ENCODE peak calls at places on chromosome 11, in nine cellular contexts. E, O, U, Z, S, N, V, T and Y are unnamed samples.

GRCh38 chr11:34027516-34028406 is 23.8 kb upstream of the CAPRIN1 start:
- DNase-seq in E (no peak), O (no peak), U (no peak), Z (no peak), S (no peak), N (no peak), V (no peak), T (no peak), Y (no peak)

GRCh38 chr11:6404341-6405038 is 14.2 kb downstream of the SMPD1 start:
- DNase-seq in E (no peak), O (no peak), U (no peak), Z (peak; percentile 59), S (no peak), N (no peak), V (no peak), T (no peak), Y (peak; percentile 25)

GRCh38 chr11:116605543-116605942 is 167.2 kb downstream of the BUD13 start:
- DNase-seq in E (peak; percentile 20), O (peak; percentile 92), U (no peak), Z (peak; percentile 33), S (no peak), N (peak; percentile 96), V (peak; percentile 73), T (peak; percentile 10), Y (peak; percentile 6)

GRCh38 chr11:47856186-47856585 is 8.0 kb upstream of the NUP160 start:
- DNase-seq in E (no peak), O (no peak), U (no peak), Z (no peak), S (no peak), N (no peak), V (no peak), T (no peak), Y (no peak)

GRCh38 chr11:3109921-3110706 is 52.9 kb upstream of the CARS1 start:
- DNase-seq in E (peak; percentile 78), O (peak; percentile 82), U (peak; percentile 77), Z (peak; percentile 60), S (no peak), N (peak; percentile 86), V (peak; percentile 56), T (no peak), Y (peak; percentile 46)

GRCh38 chr11:16856022-16856471 is 117.6 kb downstream of the C11orf58 start:
- DNase-seq in E (no peak), O (no peak), U (no peak), Z (no peak), S (no peak), N (no peak), V (no peak), T (no peak), Y (no peak)

GRCh38 chr11:35549787-35550186 is 24.4 kb upstream of the PAMR1 start:
- DNase-seq in E (no peak), O (peak; percentile 75), U (no peak), Z (peak; percentile 97), S (no peak), N (no peak), V (peak; percentile 77), T (peak; percentile 98), Y (peak; percentile 97)

GRCh38 chr11:102940714-102941588 is 14.6 kb downstream of the MMP13 start:
- DNase-seq in E (no peak), O (peak; percentile 84), U (no peak), Z (peak; percentile 82), S (no peak), N (no peak), V (peak; percentile 35), T (peak; percentile 76), Y (peak; percentile 75)

GRCh38 chr11:10490398-10491232 is 35.6 kb downstream of the AMPD3 start:
- DNase-seq in E (peak; percentile 91), O (peak; percentile 65), U (no peak), Z (peak; percentile 97), S (no peak), N (no peak), V (peak; percentile 78), T (peak; percentile 95), Y (peak; percentile 100)

GRCh38 chr11:128061321-128061871 is 526.0 kb downstream of the ETS1 start:
- DNase-seq in E (no peak), O (peak; percentile 23), U (no peak), Z (no peak), S (no peak), N (no peak), V (no peak), T (peak; percentile 84), Y (peak; percentile 48)

DNA sequence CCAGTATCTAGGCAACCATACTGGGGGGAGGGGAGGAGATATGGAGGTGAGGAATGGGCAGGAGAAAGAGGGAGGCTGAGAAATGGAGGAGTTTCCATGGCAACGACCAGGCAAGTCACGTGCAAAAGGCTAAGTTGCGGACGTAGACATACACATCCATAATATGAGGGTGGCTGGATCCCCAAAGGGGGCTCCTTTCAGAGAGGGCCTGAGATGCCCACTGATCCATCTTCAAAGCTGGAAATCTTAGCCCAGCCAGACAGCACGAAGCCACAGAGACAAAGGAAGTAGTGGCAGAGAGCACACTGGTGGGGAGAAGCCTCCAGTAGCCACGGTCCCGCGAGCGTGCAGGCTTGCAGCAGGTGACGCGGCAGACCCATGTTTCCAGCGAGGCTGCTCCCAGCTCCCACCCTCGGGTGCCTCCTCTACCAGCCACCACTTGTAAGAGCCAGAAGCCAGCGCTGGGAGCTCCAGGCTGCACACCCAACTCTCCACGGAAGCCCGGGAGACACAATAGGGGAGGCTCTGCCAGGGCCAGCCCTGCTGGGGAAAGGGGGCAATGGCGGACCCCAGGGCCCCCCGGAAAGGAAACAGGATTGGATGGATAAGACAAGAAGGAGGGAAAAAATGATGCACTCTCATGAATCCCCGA is 935 bp downstream of the FXYD6 start:
- DNase-seq in E (peak; percentile 86), O (peak; percentile 77), U (no peak), Z (no peak), S (no peak), N (peak; percentile 59), V (no peak), T (no peak), Y (no peak)
- H3K4me3 ChIP-seq in E (peak overlapping the region; percentile 84), O (peak overlapping the region; percentile 75), U (peak overlapping the region; percentile 55), Z (no peak overlapping the region), S (no peak overlapping the region), N (peak overlapping the region; percentile 96), V (no peak overlapping the region), T (peak overlapping the region; percentile 38), Y (no peak overlapping the region)

GRCh38 chr11:63814383-63814736 is 1.1 kb downstream of the SPINDOC start:
- DNase-seq in E (no peak), O (no peak), U (no peak), Z (no peak), S (no peak), N (no peak), V (no peak), T (no peak), Y (no peak)
- H3K4me3 ChIP-seq in E (peak overlapping the region; percentile 92), O (peak overlapping the region; percentile 99), U (peak overlapping the region; percentile 94), Z (peak overlapping the region; percentile 98), S (peak overlapping the region; percentile 91), N (peak overlapping the region; percentile 91), V (peak overlapping the region; percentile 88), T (peak overlapping the region; percentile 89), Y (peak overlapping the region; percentile 86)

GRCh38 chr11:43278302-43278956 is 33.4 kb upstream of the API5 start:
- DNase-seq in E (no peak), O (peak; percentile 79), U (no peak), Z (peak; percentile 52), S (no peak), N (peak; percentile 50), V (no peak), T (peak; percentile 16), Y (peak; percentile 18)

GRCh38 chr11:43285826-43286225 is 26.0 kb upstream of the API5 start:
- DNase-seq in E (no peak), O (peak; percentile 64), U (no peak), Z (peak; percentile 29), S (no peak), N (no peak), V (no peak), T (no peak), Y (no peak)

GRCh38 chr11:43282607-43283440 is 29.0 kb upstream of the API5 start:
- DNase-seq in E (no peak), O (peak; percentile 48), U (peak; percentile 67), Z (peak; percentile 52), S (peak; percentile 6), N (peak; percentile 76), V (peak; percentile 35), T (peak; percentile 43), Y (peak; percentile 33)
- H3K4me3 ChIP-seq in E (no peak overlapping the region), O (no peak overlapping the region), U (no peak overlapping the region), Z (no peak overlapping the region), S (no peak overlapping the region), N (no peak overlapping the region), V (no peak overlapping the region), T (no peak overlapping the region), Y (no peak overlapping the region)

GRCh38 chr11:86513746-86514373 is 139.2 kb downstream of the CCDC81 start:
- DNase-seq in E (no peak), O (peak; percentile 97), U (no peak), Z (no peak), S (no peak), N (no peak), V (no peak), T (no peak), Y (no peak)
- H3K4me3 ChIP-seq in E (no peak overlapping the region), O (no peak overlapping the region), U (no peak overlapping the region), Z (no peak overlapping the region), S (no peak overlapping the region), N (no peak overlapping the region), V (no peak overlapping the region), T (no peak overlapping the region), Y (no peak overlapping the region)

DNA sequence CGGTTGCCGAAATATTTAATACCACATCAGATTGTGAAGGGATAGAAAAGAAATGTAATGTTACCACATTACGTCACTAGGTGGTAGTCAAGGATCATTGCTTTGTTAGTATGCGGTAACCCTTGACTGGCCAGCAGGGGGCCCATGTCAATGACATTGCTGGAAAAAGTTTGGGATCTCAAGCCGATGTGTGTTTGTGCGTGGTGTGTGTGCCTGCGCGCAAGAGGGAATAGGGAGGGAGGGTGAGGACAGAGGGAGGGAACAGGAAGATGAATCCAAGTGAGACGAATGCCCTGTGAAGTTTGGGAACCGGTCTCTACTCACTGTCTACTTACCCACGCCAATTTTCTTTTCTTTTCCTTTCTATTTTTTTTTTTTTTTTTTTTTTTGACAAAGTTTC is 10.7 kb upstream of the MRGPRX2 start:
- DNase-seq in E (peak; percentile 75), O (peak; percentile 90), U (peak; percentile 81), Z (peak; percentile 94), S (peak; percentile 23), N (peak; percentile 75), V (peak; percentile 84), T (peak; percentile 78), Y (peak; percentile 88)
- H3K4me3 ChIP-seq in E (no peak overlapping the region), O (no peak overlapping the region), U (no peak overlapping the region), Z (peak overlapping the region; percentile 62), S (peak overlapping the region; percentile 10), N (no peak overlapping the region), V (no peak overlapping the region), T (peak overlapping the region; percentile 6), Y (no peak overlapping the region)

DNA sequence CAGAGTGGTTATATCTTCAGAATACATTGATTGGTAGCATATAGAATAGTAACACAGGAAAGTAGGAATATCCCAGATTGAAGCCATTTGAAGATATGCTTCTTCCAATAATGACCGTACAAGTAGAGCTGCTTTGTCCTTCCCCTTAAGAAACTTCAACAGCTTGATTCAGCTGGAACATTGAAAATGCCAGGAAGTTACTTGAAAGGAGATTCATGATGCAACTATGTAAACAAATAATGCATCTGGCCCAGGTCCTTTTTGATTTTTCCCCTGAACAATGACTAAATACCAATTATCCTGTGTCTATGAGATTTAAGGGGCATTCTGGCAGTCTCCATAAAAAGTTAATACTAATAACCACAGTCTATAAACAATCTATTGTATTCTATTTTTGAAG is 3.0 kb downstream of the DKK3 start:
- DNase-seq in E (no peak), O (no peak), U (no peak), Z (peak; percentile 87), S (no peak), N (no peak), V (no peak), T (peak; percentile 63), Y (peak; percentile 79)
- H3K4me3 ChIP-seq in E (no peak overlapping the region), O (no peak overlapping the region), U (no peak overlapping the region), Z (peak overlapping the region; percentile 2), S (no peak overlapping the region), N (no peak overlapping the region), V (no peak overlapping the region), T (no peak overlapping the region), Y (no peak overlapping the region)